ENCODE peak calls at places on chromosomes 5 and 9, in eight cellular contexts. B is aorta; O is left ventricle myocardium inferior; G is GM23248; E is A673; U is colonic mucosa; L is HCT116; N is CD8-positive, alpha-beta T cell. C is an unnamed sample.

GRCh38 chr5:132667761-132668705 is 5.8 kb upstream of the IL4 start:
- DNase-seq in B (no peak), O (no peak), G (no peak), E (no peak), U (peak; percentile 12), L (no peak), N (no peak), C (no peak)

GRCh38 chr9:36873247-36873875 is 160.7 kb downstream of the PAX5 start:
- DNase-seq in B (peak; percentile 64), O (peak; percentile 42), G (peak; percentile 61), E (peak; percentile 72), U (peak; percentile 76), L (peak; percentile 43), N (peak; percentile 46), C (peak; percentile 82)

GRCh38 chr9:128553695-128554094 is 1.3 kb downstream of the SPTAN1 start:
- DNase-seq in B (no peak), O (no peak), G (peak; percentile 92), E (peak; percentile 51), U (no peak), L (no peak), N (no peak), C (no peak)

GRCh38 chr5:157343842-157344790 is 78.2 kb downstream of the CYFIP2 start:
- DNase-seq in B (no peak), O (no peak), G (peak; percentile 51), E (no peak), U (no peak), L (no peak), N (no peak), C (no peak)

GRCh38 chr9:129140397-129141065 is 29.3 kb downstream of the PTPA start:
- DNase-seq in B (peak; percentile 69), O (peak; percentile 52), G (peak; percentile 78), E (peak; percentile 79), U (peak; percentile 71), L (no peak), N (no peak), C (peak; percentile 73)

GRCh38 chr5:41843456-41844112 is 26.6 kb downstream of the OXCT1 start:
- DNase-seq in B (no peak), O (no peak), G (peak; percentile 82), E (peak; percentile 80), U (peak; percentile 57), L (peak; percentile 37), N (no peak), C (no peak)

GRCh38 chr5:171888051-171888481 is 102.4 kb downstream of the SMIM23 start:
- DNase-seq in B (no peak), O (no peak), G (no peak), E (no peak), U (no peak), L (no peak), N (no peak), C (no peak)

GRCh38 chr5:79938468-79938867 is 52.6 kb downstream of the MTX3 start:
- DNase-seq in B (no peak), O (no peak), G (no peak), E (no peak), U (no peak), L (no peak), N (no peak), C (no peak)

GRCh38 chr5:42564689-42565356 is 141.6 kb downstream of the GHR start:
- DNase-seq in B (no peak), O (no peak), G (no peak), E (no peak), U (no peak), L (no peak), N (no peak), C (no peak)

GRCh38 chr5:50667079-50667652 is 729 bp downstream of the PARP8 start:
- DNase-seq in B (peak; percentile 80), O (peak; percentile 70), G (peak; percentile 75), E (peak; percentile 71), U (peak; percentile 51), L (no peak), N (no peak), C (peak; percentile 86)

GRCh38 chr9:98808879-98809278 is 1.4 kb downstream of the GALNT12 start:
- DNase-seq in B (no peak), O (no peak), G (no peak), E (no peak), U (peak; percentile 37), L (no peak), N (no peak), C (no peak)

GRCh38 chr9:87497604-87498045 is at the start of gene DAPK1:
- DNase-seq in B (peak; percentile 76), O (peak; percentile 58), G (peak; percentile 40), E (peak; percentile 90), U (peak; percentile 68), L (peak; percentile 23), N (no peak), C (peak; percentile 92)

GRCh38 chr5:11504794-11505193 is 399.5 kb downstream of the CTNND2 start:
- DNase-seq in B (no peak), O (no peak), G (peak; percentile 32), E (peak; percentile 37), U (no peak), L (no peak), N (no peak), C (no peak)
- H3K36me3 ChIP-seq in B (no peaks in the 10 kb centered on the region), O (no peaks in the 10 kb centered on the region), G (no peaks in the 10 kb centered on the region), E (no peaks in the 10 kb centered on the region), U (no peaks in the 10 kb centered on the region), L (no peaks in the 10 kb centered on the region), N (no peaks in the 10 kb centered on the region), C (no peaks in the 10 kb centered on the region)

DNA sequence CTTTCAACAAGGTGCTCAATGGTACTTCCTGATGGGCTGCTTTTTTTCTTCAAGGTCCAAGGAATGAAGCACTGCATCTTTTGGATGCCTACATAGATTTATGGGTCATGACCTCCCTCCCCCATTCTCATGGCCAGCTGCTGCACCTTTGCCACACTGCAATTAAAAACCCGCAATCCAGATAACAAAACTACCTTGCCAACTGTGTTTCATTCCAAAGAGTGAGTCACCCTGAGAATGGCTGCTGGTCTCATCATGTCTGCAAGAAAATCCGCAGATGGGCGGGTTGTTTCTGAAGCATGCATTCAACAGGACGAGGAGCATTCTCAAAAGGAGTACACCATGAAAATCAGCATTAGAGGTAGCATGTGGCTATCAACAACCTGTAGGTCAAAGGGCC is 139.8 kb downstream of the ELAVL2 start:
- DNase-seq in B (no peak), O (no peak), G (no peak), E (no peak), U (peak; percentile 18), L (no peak), N (no peak), C (no peak)
- H3K36me3 ChIP-seq in B (no peaks in the 10 kb centered on the region), O (no peaks in the 10 kb centered on the region), G (no peaks in the 10 kb centered on the region), E (no peaks in the 10 kb centered on the region), U (no peaks in the 10 kb centered on the region), L (no peaks in the 10 kb centered on the region), N (no peaks in the 10 kb centered on the region), C (no peaks in the 10 kb centered on the region)

GRCh38 chr9:89381308-89381609 is 63.0 kb downstream of the SECISBP2 start:
- DNase-seq in B (no peak), O (no peak), G (no peak), E (no peak), U (no peak), L (no peak), N (no peak), C (no peak)

GRCh38 chr9:89380437-89381307 is 62.4 kb downstream of the SECISBP2 start:
- DNase-seq in B (no peak), O (no peak), G (no peak), E (no peak), U (no peak), L (no peak), N (no peak), C (no peak)

GRCh38 chr9:89378541-89378940 is 60.2 kb downstream of the SECISBP2 start:
- DNase-seq in B (no peak), O (no peak), G (no peak), E (no peak), U (no peak), L (no peak), N (no peak), C (no peak)

GRCh38 chr9:89379031-89379430 is 60.7 kb downstream of the SECISBP2 start:
- DNase-seq in B (no peak), O (no peak), G (no peak), E (no peak), U (no peak), L (no peak), N (no peak), C (no peak)

GRCh38 chr9:89379508-89380115 is 61.3 kb downstream of the SECISBP2 start:
- DNase-seq in B (no peak), O (no peak), G (no peak), E (no peak), U (no peak), L (no peak), N (no peak), C (no peak)
- H3K36me3 ChIP-seq in B (no peaks in the 10 kb centered on the region), O (peaks cover 4% of the 10 kb centered on the region), G (no peaks in the 10 kb centered on the region), E (no peaks in the 10 kb centered on the region), U (no peaks in the 10 kb centered on the region), L (peaks cover 3% of the 10 kb centered on the region), N (peaks cover 80% of the 10 kb centered on the region), C (peaks cover 11% of the 10 kb centered on the region)

DNA sequence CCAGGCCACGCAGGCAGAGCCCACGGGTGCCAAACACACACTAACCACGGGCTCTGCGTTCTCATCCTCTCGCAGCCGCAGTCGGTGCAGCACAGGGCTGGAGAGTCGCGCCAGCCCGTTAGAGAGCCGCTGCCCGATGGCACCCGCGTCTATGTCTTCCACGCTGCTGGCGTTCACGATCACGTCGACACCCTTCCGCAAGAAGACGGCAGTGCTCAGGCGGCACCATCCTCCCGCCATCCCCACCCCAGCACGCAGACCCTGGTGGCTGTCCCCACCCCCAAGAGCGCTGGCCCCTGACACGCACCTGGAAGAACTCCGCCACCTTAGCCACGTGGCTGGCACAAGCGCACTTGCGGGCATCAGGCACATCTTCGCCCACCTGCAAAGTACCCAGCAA is 6.0 kb downstream of the DBN1 start:
- DNase-seq in B (no peak), O (no peak), G (no peak), E (no peak), U (no peak), L (no peak), N (no peak), C (no peak)
- H3K36me3 ChIP-seq in B (no peaks in the 10 kb centered on the region), O (peaks cover 30% of the 10 kb centered on the region), G (peaks cover 15% of the 10 kb centered on the region), E (peaks cover 61% of the 10 kb centered on the region), U (no peaks in the 10 kb centered on the region), L (peaks cover 27% of the 10 kb centered on the region), N (peaks cover 4% of the 10 kb centered on the region), C (peaks cover 14% of the 10 kb centered on the region)

C was measured in upper lobe of right lung.